ENCODE peak calls at places on chromosome 5, in six cellular contexts. K is fibroblast of mammary gland, A is lower lobe of right lung, Z is neural progenitor cell, T is heart left ventricle, G is AG04449. C is an unnamed sample.

GRCh38 chr5:181114844-181115778 is 15.9 kb downstream of the OR2V1 start:
- DNase-seq in K (peak; percentile 40), A (no peak), Z (peak; percentile 52), T (no peak), G (no peak), C (no peak)

GRCh38 chr5:33059081-33059480 is 348.0 kb downstream of the NPR3 start:
- DNase-seq in K (no peak), A (no peak), Z (no peak), T (no peak), G (no peak), C (no peak)

GRCh38 chr5:174798411-174798930 is 74.1 kb downstream of the MSX2 start:
- DNase-seq in K (peak; percentile 79), A (no peak), Z (no peak), T (no peak), G (no peak), C (no peak)

GRCh38 chr5:52787600-52788504 is at the start of the genes ITGA1 and PELO:
- DNase-seq in K (peak; percentile 76), A (peak; percentile 74), Z (peak; percentile 82), T (peak; percentile 78), G (no peak), C (peak; percentile 85)

GRCh38 chr5:77640577-77641396 is 2.3 kb upstream of the OTP start:
- DNase-seq in K (no peak), A (no peak), Z (peak; percentile 64), T (no peak), G (no peak), C (no peak)

GRCh38 chr5:151480859-151481258 is 33.5 kb downstream of the SLC36A1 start:
- DNase-seq in K (peak; percentile 81), A (no peak), Z (no peak), T (no peak), G (peak; percentile 62), C (no peak)

GRCh38 chr5:148443998-148444397 is 60.2 kb downstream of the FBXO38 start:
- DNase-seq in K (peak; percentile 75), A (no peak), Z (peak; percentile 76), T (peak; percentile 65), G (peak; percentile 14), C (no peak)

GRCh38 chr5:59390074-59390659 is 503.4 kb downstream of the PDE4D start:
- DNase-seq in K (peak; percentile 30), A (no peak), Z (peak; percentile 53), T (peak; percentile 8), G (no peak), C (no peak)

GRCh38 chr5:157024213-157024959 is 34.5 kb downstream of the HAVCR1 start:
- DNase-seq in K (no peak), A (no peak), Z (no peak), T (no peak), G (no peak), C (no peak)

GRCh38 chr5:52989781-52990530 is 804 bp downstream of the ITGA2 start:
- DNase-seq in K (peak; percentile 45), A (peak; percentile 50), Z (peak; percentile 67), T (peak; percentile 31), G (no peak), C (peak; percentile 68)

GRCh38 chr5:110045153-110045552 is 355.4 kb downstream of the MAN2A1 start:
- DNase-seq in K (peak; percentile 51), A (no peak), Z (no peak), T (no peak), G (peak; percentile 24), C (no peak)

GRCh38 chr5:124239572-124239971 is 506.9 kb downstream of the ZNF608 start:
- DNase-seq in K (peak; percentile 28), A (no peak), Z (no peak), T (no peak), G (no peak), C (no peak)

GRCh38 chr5:962801-963200 is 45.8 kb upstream of the NKD2 start:
- DNase-seq in K (no peak), A (no peak), Z (no peak), T (no peak), G (no peak), C (no peak)

GRCh38 chr5:177103523-177104253 is 17.0 kb downstream of the FGFR4 start:
- DNase-seq in K (peak; percentile 16), A (no peak), Z (no peak), T (no peak), G (no peak), C (no peak)

GRCh38 chr5:174239718-174240117 is 194.2 kb downstream of the NSG2 start:
- DNase-seq in K (peak; percentile 58), A (no peak), Z (no peak), T (no peak), G (no peak), C (no peak)

GRCh38 chr5:60794691-60795090 is 49.4 kb downstream of the ELOVL7 start:
- DNase-seq in K (no peak), A (no peak), Z (no peak), T (no peak), G (no peak), C (no peak)

GRCh38 chr5:167982-168660 is 23.2 kb upstream of the LRRC14B start:
- DNase-seq in K (peak; percentile 99), A (no peak), Z (no peak), T (no peak), G (peak; percentile 87), C (no peak)

GRCh38 chr5:88502179-88503064 is 233.8 kb upstream of the TMEM161B start:
- DNase-seq in K (no peak), A (no peak), Z (no peak), T (no peak), G (no peak), C (no peak)

GRCh38 chr5:135313405-135313804 is 85.6 kb downstream of the MACROH2A1 start:
- DNase-seq in K (no peak), A (no peak), Z (no peak), T (no peak), G (no peak), C (no peak)
- TF ChIP-seq CTCF in K (no peak), A (no peak), Z (no peak), T (no peak), G (no peak), C (no peak)

DNA sequence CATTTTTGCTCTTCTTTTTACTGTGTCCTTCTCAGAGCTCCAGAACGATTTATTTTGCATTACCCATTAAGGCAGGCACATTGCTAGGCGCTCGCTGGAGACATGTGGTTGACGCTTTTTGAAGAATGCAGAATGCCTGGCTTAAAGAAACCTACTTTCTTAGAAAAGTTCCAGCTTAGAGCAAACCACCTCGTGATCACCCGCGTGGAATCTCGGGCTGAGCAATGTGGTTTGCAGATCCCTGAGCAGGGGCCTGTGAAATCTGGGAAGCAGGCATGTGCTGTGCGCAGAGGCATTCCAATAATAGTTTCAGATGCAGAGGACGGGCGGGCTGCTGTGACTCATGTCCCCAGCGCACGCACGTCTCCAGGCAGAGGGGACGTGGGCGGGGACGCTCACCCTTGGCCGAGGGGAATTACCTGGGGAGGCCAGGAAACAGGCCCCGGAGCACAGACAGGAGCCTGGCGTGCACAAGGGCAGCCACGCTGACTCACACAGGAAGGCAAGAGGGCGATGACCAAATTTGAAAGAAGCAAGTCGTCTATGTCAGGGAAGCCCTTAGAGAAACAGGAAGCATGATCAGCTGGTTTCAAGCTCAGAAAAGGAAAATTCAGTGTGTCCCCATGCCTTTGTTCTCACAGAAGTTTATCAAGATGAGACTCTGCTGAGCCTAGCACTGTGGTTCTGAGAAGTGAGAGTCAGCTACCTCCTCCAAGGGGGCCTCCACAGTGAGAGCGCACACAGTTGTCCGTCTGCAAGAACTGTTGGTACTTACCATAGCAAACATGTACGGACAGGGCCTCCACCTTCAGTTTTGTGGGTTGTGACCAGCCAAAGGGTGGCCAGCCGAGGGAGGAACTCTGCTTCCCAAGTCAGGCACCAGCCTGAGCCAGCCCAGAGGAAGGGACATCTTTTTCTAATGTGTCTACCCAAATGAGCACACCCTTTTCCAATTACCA is 218.6 kb downstream of the PIK3R1 start:
- DNase-seq in K (peak; percentile 93), A (peak; percentile 86), Z (no peak), T (peak; percentile 88), G (peak; percentile 99), C (peak; percentile 67)
- H3K4me3 ChIP-seq in K (no peak overlapping the region), A (peak overlapping the region; percentile 7), Z (no peak overlapping the region), T (peak overlapping the region; percentile 20), G (no peak overlapping the region), C (no peak overlapping the region)

GRCh38 chr5:95808686-95809413 is 13.7 kb downstream of the GLRX start:
- DNase-seq in K (peak; percentile 90), A (peak; percentile 66), Z (no peak), T (peak; percentile 89), G (peak; percentile 46), C (peak; percentile 75)
- TF ChIP-seq CTCF in K (no peak), A (no peak), Z (no peak), T (no peak), G (no peak), C (no peak)

GRCh38 chr5:115543365-115543700 is 1.2 kb downstream of the FEM1C start:
- DNase-seq in K (no peak), A (no peak), Z (peak; percentile 10), T (no peak), G (no peak), C (no peak)

GRCh38 chr5:115542651-115543364 is 1.8 kb downstream of the FEM1C start:
- DNase-seq in K (no peak), A (no peak), Z (no peak), T (no peak), G (no peak), C (no peak)

GRCh38 chr5:115543931-115544370 is 624 bp downstream of the FEM1C start:
- DNase-seq in K (peak; percentile 43), A (no peak), Z (peak; percentile 61), T (peak; percentile 49), G (no peak), C (peak; percentile 66)

GRCh38 chr5:115545065-115545882 is 699 bp upstream of the FEM1C start:
- DNase-seq in K (peak; percentile 70), A (no peak), Z (no peak), T (no peak), G (no peak), C (no peak)

GRCh38 chr5:115544371-115545064 is at the start of gene FEM1C:
- DNase-seq in K (peak; percentile 94), A (peak; percentile 99), Z (peak; percentile 98), T (peak; percentile 98), G (peak; percentile 78), C (peak; percentile 99)
- H3K4me3 ChIP-seq in K (peak within 1 kb of the TSS; percentile 78), A (peak within 1 kb of the TSS; percentile 78), Z (peak within 1 kb of the TSS; percentile 71), T (peak within 1 kb of the TSS; percentile 71), G (peak within 1 kb of the TSS; percentile 78), C (peak within 1 kb of the TSS; percentile 80)

C was measured in mucosa of descending colon.